ENCODE peak calls at places on chromosomes 7 and 10, in eight cellular contexts. E is CD4-positive, alpha-beta T cell; A is gastrocnemius medialis; D is RWPE1; Q is IMR-90; N is suprapubic skin; J is neural progenitor cell; P is thyroid gland. H is an unnamed sample.

GRCh38 chr10:113519616-113520015 is 33.2 kb upstream of the HABP2 start:
- DNase-seq in E (no peak), A (no peak), D (no peak), Q (no peak), N (no peak), J (no peak), P (no peak), H (no peak)

GRCh38 chr10:69629897-69630650 is at the start of gene FAM241B:
- DNase-seq in E (peak; percentile 70), A (peak; percentile 18), D (peak; percentile 91), Q (peak; percentile 5), N (peak; percentile 81), J (peak; percentile 90), P (peak; percentile 84), H (no peak)

GRCh38 chr10:130363899-130364298 is 227.7 kb downstream of the GLRX3 start:
- DNase-seq in E (no peak), A (no peak), D (no peak), Q (no peak), N (peak; percentile 53), J (no peak), P (no peak), H (no peak)

GRCh38 chr7:83663131-83663530 is 14.2 kb upstream of the SEMA3E start:
- DNase-seq in E (no peak), A (no peak), D (no peak), Q (no peak), N (no peak), J (no peak), P (no peak), H (no peak)

GRCh38 chr10:5953676-5954075 is 23.7 kb downstream of the IL15RA start:
- DNase-seq in E (no peak), A (no peak), D (no peak), Q (no peak), N (peak; percentile 31), J (no peak), P (no peak), H (no peak)

GRCh38 chr7:27147211-27148030 is at the start of gene HOXA6:
- DNase-seq in E (no peak), A (no peak), D (no peak), Q (peak; percentile 67), N (peak; percentile 91), J (no peak), P (no peak), H (no peak)

GRCh38 chr10:4170633-4171314 is 385.8 kb upstream of the KLF6 start:
- DNase-seq in E (no peak), A (no peak), D (no peak), Q (no peak), N (no peak), J (no peak), P (no peak), H (no peak)

GRCh38 chr7:57415730-57416129 is 34.2 kb upstream of the ZNF716 start:
- DNase-seq in E (no peak), A (no peak), D (no peak), Q (no peak), N (no peak), J (no peak), P (no peak), H (no peak)

GRCh38 chr7:41921453-41921912 is 218.6 kb upstream of the INHBA start:
- DNase-seq in E (no peak), A (no peak), D (no peak), Q (peak; percentile 61), N (peak; percentile 68), J (no peak), P (no peak), H (no peak)

GRCh38 chr10:53886325-53887300 is 914.4 kb downstream of the PCDH15 start:
- DNase-seq in E (no peak), A (no peak), D (no peak), Q (no peak), N (no peak), J (no peak), P (no peak), H (no peak)
- TF ChIP-seq CTCF in E (no peak), A (no peak), D (no peak), Q (no peak), N (no peak), J (no peak), P (no peak), H (no peak)

GRCh38 chr10:114767101-114767588 is 54.4 kb upstream of the FHIP2A start:
- DNase-seq in E (no peak), A (no peak), D (peak; percentile 66), Q (peak; percentile 74), N (no peak), J (no peak), P (peak; percentile 37), H (peak; percentile 45)
- H3K27ac ChIP-seq in E (no peak overlapping the region), A (peak overlapping the region; percentile 79), D (no peak overlapping the region), Q (no peak overlapping the region), N (no peak overlapping the region), J (no peak overlapping the region), P (peak overlapping the region; percentile 89), H (no peak overlapping the region)

DNA sequence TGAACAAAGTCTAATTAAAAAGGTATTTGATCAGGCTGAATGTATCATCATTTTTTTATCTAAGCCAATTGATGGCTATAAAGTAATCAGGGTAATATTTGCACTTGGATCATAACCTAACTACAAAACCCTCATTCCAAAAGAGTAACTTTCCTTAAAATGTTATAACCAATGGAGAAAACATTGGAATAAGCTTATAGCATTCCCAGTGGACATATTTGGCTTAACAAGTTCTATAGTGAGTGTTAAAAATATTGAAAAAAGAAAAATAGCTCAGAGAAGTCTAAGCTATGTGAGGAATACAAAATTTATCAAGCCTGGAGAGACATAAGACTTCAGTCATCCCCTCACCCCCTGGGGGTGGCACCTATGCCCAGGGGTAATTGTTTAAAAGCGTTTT is 358.8 kb downstream of the LRRTM3 start:
- DNase-seq in E (no peak), A (no peak), D (no peak), Q (no peak), N (no peak), J (no peak), P (no peak), H (no peak)
- TF ChIP-seq CTCF in E (no peak), A (no peak), D (no peak), Q (no peak), N (no peak), J (peak; percentile 38), P (no peak), H (no peak)

DNA sequence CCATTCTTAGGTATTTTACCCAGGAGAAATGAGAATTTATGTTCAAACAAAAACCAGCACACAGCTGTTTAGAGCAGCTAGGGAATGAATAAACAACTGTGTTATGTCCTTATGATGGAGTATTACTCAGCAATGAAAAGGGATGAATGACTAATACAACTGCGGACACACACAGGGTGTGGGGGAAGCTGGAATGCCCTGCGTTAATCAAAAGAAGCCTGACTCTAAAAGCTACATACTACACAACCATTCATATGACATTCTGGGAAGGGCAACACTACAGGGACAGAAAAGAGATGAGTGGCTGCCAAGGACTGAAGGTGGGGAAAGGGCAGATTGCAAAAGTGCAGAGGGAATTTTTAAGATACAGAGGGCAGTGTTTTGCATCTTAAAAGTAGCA is 64.0 kb downstream of the DLG5 start:
- DNase-seq in E (no peak), A (no peak), D (no peak), Q (peak; percentile 32), N (no peak), J (no peak), P (no peak), H (no peak)
- H3K27ac ChIP-seq in E (no peak overlapping the region), A (no peak overlapping the region), D (no peak overlapping the region), Q (no peak overlapping the region), N (no peak overlapping the region), J (no peak overlapping the region), P (no peak overlapping the region), H (no peak overlapping the region)

DNA sequence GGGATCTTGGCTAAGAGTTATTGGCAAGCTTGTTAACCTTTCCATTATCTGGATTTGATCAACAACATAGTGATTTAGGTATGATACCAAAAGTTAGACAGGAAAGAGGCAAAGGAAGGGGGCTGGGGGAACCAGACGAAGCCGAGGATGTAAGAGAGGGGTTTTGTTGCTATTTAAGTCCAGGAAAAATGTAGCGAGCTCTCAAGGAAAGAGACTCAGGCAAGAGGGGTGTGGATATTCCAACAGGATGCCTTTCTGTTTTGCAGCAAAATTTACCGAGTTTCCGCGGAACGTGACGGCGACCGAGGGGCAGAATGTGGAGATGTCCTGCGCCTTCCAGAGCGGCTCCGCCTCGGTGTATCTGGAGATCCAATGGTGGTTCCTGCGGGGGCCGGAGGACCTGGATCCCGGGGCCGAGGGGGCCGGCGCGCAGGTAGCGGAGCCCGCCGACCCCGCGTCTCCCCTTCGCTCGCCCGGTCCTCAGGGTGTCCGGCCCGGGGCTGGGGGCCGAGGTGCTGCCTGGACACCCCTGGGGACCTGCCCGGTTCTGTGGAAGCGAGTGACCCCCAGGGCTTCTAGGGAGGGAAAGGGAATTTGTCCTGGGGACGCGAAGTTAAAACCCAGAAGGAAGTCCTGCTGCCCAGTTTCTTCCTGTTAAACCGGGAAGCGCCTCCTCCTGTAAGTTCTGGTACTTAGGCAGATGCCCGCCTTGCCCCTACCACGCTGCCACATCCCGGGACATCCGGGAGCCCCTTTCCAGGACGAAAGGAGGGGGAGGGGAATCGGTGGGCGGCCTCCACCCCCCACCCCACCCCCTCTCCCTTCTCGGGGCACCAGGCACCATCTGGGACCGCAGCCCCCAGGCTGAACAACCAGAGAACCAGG is 2.4 kb downstream of the VSTM2A start:
- DNase-seq in E (no peak), A (no peak), D (no peak), Q (no peak), N (no peak), J (peak; percentile 60), P (no peak), H (no peak)
- TF ChIP-seq CTCF in E (no peak), A (no peak), D (no peak), Q (no peak), N (no peak), J (no peak), P (no peak), H (no peak)

DNA sequence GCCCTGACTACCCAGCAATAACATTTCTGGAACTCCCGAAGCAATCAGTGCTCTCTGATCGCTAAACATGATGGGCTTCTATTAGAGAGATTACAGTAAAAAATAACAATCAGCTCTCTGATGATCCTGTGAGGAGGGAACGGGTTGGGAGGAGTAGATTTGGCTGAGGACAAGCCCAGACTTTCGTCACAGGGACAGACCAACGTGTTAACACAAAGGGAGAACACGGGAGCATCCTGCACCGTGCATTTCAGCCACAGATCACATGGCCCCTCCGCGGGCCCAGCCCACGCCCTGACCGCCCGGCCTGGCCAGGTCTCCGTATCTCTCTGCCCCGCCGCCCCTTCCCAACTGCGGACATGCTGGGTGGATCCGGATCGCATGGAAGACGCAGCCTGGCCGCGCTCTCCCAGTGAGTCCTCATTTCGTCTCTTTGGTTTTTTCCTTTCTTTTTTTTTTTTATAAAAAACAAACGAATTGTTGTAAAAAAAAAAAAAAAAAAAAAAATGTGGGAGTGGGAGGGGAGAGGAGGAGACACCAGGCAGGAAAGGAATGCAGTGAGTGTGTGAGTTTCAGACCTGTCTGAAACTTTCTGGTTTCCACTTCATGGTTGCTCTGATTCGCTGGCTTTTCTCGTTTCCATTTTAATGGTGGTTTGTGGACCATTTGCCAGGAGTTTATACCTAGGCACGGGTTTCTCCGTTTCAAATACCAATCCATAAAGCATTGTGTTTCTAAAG is 94.9 kb upstream of the AGBL3 start:
- DNase-seq in E (no peak), A (peak; percentile 69), D (peak; percentile 81), Q (peak; percentile 92), N (peak; percentile 91), J (peak; percentile 80), P (peak; percentile 86), H (peak; percentile 86)
- H3K27ac ChIP-seq in E (no peak overlapping the region), A (peak overlapping the region; percentile 62), D (peak overlapping the region; percentile 81), Q (peak overlapping the region; percentile 93), N (peak overlapping the region; percentile 85), J (peak overlapping the region; percentile 68), P (peak overlapping the region; percentile 79), H (peak overlapping the region; percentile 76)